ENCODE peak calls at places on chromosome 3, in four cellular contexts. C, K, L and A are unnamed samples.

GRCh38 chr3:94106268-94106667 is 43.4 kb downstream of the NSUN3 start:
- DNase-seq in K (no peak), C (no peak), L (no peak), A (peak; percentile 15)

GRCh38 chr3:16461463-16462245 is 51.8 kb downstream of the RFTN1 start:
- DNase-seq in C (no peak), L (no peak), K (no peak), A (peak; percentile 55)

GRCh38 chr3:192054881-192055280 is 593.9 kb downstream of the PYDC2 start:
- DNase-seq in C (no peak), K (no peak), L (no peak), A (no peak)

GRCh38 chr3:13570391-13571194 is 21.7 kb downstream of the FBLN2 start:
- DNase-seq in K (no peak), L (no peak), C (no peak), A (peak; percentile 19)

GRCh38 chr3:119598410-119599098 is 869 bp downstream of the PLA1A start:
- DNase-seq in C (no peak), K (peak; percentile 87), L (no peak), A (no peak)

GRCh38 chr3:197380786-197381185 is 82.4 kb upstream of the DLG1 start:
- DNase-seq in C (no peak), K (no peak), L (no peak), A (peak; percentile 2)

GRCh38 chr3:113531826-113532697 is at the start of gene SIDT1:
- DNase-seq in K (peak; percentile 71), C (no peak), L (no peak), A (peak; percentile 39)

GRCh38 chr3:149726716-149727407 is 25.4 kb downstream of the COMMD2 start:
- DNase-seq in C (no peak), K (peak; percentile 40), L (no peak), A (no peak)

DNA sequence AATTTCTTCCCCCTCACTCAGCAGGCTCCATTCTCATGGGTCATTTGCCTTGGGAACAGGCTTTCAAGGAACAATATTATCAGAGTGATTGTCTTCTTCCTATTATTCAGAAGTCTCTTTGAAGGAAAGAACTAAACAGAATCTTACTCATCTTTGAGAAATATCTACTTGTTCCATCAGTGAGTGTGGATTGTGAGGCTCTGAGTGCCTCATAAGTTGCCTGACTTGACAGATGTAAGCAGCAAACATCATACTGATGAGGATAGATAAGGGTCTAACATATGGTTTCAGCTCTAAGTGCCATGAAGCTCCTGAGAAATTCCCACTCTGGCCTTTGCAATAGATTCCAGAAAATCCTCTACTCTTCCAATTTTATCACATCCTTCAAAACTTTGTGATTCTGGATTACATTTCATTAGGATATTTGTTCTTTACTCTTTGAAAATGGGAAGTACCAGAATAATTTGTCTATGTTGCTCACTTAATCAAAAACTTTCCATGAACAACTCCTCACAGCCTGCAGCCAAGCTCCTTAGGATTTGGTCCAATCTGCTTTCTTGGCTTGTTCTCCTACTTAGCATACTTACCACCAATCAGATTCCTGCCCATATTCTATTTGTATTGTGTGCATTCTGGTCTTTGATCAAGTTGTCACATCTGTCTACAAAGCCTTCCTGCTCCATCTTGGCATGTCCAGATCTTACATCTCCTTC is 120.1 kb downstream of the RPL22L1 start:
- DNase-seq in C (no peak), L (no peak), K (no peak), A (no peak)
- TF ChIP-seq NRF1 in C (no peak), L (no peak), K (no peak), A (no peak)

DNA sequence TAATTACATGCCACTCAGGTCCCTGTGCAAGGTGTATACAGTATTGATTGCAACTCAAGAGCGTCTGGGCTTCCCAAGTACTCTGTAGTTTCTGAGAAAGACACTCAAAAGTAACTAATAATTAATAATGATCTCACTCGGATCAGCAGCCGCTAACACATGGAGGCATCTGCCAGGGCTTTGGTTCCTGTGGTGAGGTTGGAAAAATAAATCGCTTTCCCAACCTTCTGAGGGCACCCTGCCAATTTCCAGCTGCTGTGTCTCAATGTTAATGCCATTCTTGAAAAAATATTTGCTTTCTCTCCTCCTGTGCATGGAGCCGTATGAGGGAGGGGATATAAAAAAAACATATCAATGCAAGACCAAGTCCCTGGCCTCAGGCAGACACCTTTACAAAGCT is 116.5 kb upstream of the SLC2A2 start:
- DNase-seq in K (no peak), L (no peak), C (no peak), A (no peak)
- TF ChIP-seq NRF1 in K (no peak), L (no peak), C (no peak), A (no peak)

GRCh38 chr3:47283193-47283537 is 421 bp downstream of the KLHL18 start:
- DNase-seq in L (no peak), K (no peak), C (no peak), A (no peak)
- TF ChIP-seq NRF1 in L (no peak), K (no peak), C (no peak), A (no peak)

GRCh38 chr3:129065727-129066087 is 5.1 kb downstream of the GP9 start:
- DNase-seq in C (no peak), L (no peak), K (no peak), A (no peak)

GRCh38 chr3:129070086-129070875 is 9.7 kb downstream of the GP9 start:
- DNase-seq in L (no peak), K (no peak), C (no peak), A (no peak)

GRCh38 chr3:129063841-129064482 is 3.4 kb downstream of the GP9 start:
- DNase-seq in C (no peak), L (no peak), K (no peak), A (no peak)

GRCh38 chr3:129064969-129065726 is 4.6 kb downstream of the GP9 start:
- DNase-seq in K (no peak), L (no peak), C (no peak), A (no peak)

DNA sequence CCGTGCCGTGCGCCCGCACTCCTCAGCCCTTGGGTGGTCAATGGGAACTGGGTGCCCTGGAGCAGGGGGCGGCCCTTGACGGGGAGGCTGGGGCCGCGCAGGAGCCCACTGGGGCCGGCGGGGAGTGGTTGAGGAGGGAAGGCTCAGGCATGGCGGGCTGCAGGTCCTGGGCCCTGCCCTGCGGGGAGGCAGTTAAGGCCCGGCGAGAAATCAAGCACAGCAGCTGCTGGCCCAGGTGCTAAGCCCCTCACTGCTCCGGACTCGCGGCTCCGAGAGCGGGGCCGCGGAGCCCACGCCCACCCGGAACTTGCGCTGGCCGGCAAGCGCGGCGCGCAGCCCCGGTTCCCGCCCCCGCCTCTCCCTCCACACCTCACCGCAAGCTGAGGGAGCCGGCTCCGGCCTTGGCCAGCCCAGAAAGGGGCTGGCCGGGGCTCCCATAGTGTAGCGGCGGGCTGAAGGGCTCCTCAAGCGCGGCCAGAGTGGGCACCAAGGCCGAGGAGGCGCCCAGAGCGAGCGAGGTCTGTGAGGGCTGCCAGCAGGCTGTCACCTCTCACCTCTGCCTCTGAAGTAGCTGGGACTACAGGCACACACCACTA is 7.8 kb downstream of the GP9 start:
- DNase-seq in L (no peak), K (no peak), C (no peak), A (no peak)
- TF ChIP-seq NRF1 in L (no peak), K (no peak), C (no peak), A (no peak)

DNA sequence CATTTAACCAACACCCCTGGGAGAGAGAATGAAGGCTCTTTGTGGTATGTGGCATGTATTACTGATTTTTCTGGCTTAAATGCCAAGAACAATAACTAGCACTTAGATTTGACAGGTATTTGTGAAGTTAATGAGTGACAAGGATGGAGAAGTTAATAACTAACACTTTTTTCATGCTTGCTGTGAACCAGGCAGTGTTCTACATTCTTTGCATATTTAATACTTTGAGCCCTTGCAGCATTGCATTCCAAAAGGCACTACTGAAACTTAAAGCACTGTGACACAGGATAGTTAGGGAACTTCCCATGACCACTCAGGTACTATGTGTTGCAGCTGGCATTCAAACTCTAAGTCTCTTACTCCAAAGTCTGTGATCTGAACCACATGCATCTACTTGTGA is 650.6 kb downstream of the ZPLD1 start:
- DNase-seq in K (peak; percentile 7), L (no peak), C (no peak), A (no peak)
- TF ChIP-seq NRF1 in K (no peak), L (no peak), C (no peak), A (no peak)

GRCh38 chr3:157982359-157982758 is 123.9 kb downstream of the SHOX2 start:
- DNase-seq in L (no peak), K (no peak), C (no peak), A (no peak)

GRCh38 chr3:157981819-157982218 is 124.4 kb downstream of the SHOX2 start:
- DNase-seq in L (no peak), K (no peak), C (no peak), A (no peak)
- TF ChIP-seq NRF1 in L (no peak), K (no peak), C (no peak), A (no peak)

DNA sequence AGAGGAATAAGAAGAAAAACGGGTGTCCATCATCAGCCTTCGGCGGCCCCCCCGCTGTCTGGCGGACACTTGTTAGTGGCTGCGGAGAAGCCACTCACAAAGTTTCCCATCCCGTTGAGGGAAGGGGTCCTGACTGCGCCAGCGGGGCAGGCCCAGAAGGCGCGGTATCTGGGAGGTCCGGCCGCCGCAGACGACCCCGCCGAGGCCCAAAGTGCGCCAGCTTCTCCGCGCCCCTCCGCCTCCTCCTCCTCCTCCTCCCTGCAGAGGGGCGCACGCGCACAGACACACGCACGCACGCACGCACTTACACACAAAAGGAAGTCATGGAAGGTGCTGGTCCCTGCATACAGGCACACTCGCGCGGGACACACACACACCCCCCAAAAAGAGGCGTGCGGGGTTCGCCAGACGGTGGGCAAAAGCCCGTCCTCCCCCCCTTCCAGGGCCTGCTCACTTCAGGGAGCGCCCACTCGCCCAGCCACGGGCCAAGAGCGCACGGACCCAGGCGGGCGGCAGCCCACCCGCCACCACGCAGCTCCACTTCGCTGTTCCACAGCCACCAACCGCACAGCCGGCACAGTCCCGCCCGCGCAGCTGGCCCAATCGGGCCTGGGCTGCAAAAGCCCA is 18.0 kb downstream of the ZNF148 start:
- DNase-seq in K (no peak), C (no peak), L (no peak), A (peak; percentile 79)
- TF ChIP-seq NRF1 in K (peak; percentile 64), C (peak; percentile 34), L (no peak), A (peak; percentile 44)